ENCODE peak calls at places on chromosomes 2 and 18, in six cellular contexts. One of them, this sample, is unnamed.

GRCh38 chr2:128684523-128684922 is 365.9 kb upstream of the HS6ST1 start:
- DNase-seq in MM.1S: no peak
- DNase-seq in PC-3: no peak
- DNase-seq in GM23248: no peak
- DNase-seq in neural progenitor cell: no peak
- DNase-seq in OCI-LY7: no peak
- DNase-seq in this sample: no peak

GRCh38 chr2:229205704-229206103 is 65.4 kb downstream of the PID1 start:
- DNase-seq in neural progenitor cell: no peak
- DNase-seq in MM.1S: no peak
- DNase-seq in OCI-LY7: no peak
- DNase-seq in PC-3: no peak
- DNase-seq in GM23248: no peak
- DNase-seq in this sample: no peak

GRCh38 chr2:3500326-3500899 is 18.9 kb downstream of the ADI1 start:
- DNase-seq in neural progenitor cell: no peak
- DNase-seq in OCI-LY7: no peak
- DNase-seq in MM.1S: no peak
- DNase-seq in PC-3: no peak
- DNase-seq in GM23248: no peak
- DNase-seq in this sample: no peak

GRCh38 chr2:168253379-168253778 is 6.0 kb upstream of the STK39 start:
- DNase-seq in PC-3: no peak
- DNase-seq in GM23248: no peak
- DNase-seq in neural progenitor cell: no peak
- DNase-seq in OCI-LY7: no peak
- DNase-seq in MM.1S: no peak
- DNase-seq in this sample: no peak

GRCh38 chr2:54983345-54984235 is 66.7 kb downstream of the RTN4 start:
- DNase-seq in MM.1S: no peak
- DNase-seq in neural progenitor cell: no peak
- DNase-seq in PC-3: peak; percentile 92
- DNase-seq in OCI-LY7: no peak
- DNase-seq in GM23248: peak; percentile 73
- DNase-seq in this sample: no peak

GRCh38 chr2:42784204-42784880 is 8.0 kb downstream of the HAAO start:
- DNase-seq in GM23248: no peak
- DNase-seq in MM.1S: no peak
- DNase-seq in PC-3: no peak
- DNase-seq in OCI-LY7: no peak
- DNase-seq in neural progenitor cell: no peak
- DNase-seq in this sample: peak; percentile 30

GRCh38 chr18:45962461-45962860 is 4.7 kb downstream of the EPG5 start:
- DNase-seq in GM23248: peak; percentile 72
- DNase-seq in PC-3: peak; percentile 56
- DNase-seq in OCI-LY7: no peak
- DNase-seq in MM.1S: peak; percentile 49
- DNase-seq in neural progenitor cell: no peak
- DNase-seq in this sample: no peak

GRCh38 chr2:100218552-100218951 is 76.2 kb upstream of the AFF3 start:
- DNase-seq in GM23248: no peak
- DNase-seq in MM.1S: no peak
- DNase-seq in PC-3: no peak
- DNase-seq in neural progenitor cell: no peak
- DNase-seq in OCI-LY7: no peak
- DNase-seq in this sample: no peak

GRCh38 chr2:74093426-74093825 is 54.3 kb downstream of the BOLA3 start:
- DNase-seq in GM23248: no peak
- DNase-seq in OCI-LY7: no peak
- DNase-seq in PC-3: no peak
- DNase-seq in MM.1S: no peak
- DNase-seq in neural progenitor cell: no peak
- DNase-seq in this sample: no peak

GRCh38 chr2:130372833-130373807 is 17.3 kb downstream of the PTPN18 start:
- DNase-seq in GM23248: peak; percentile 28
- DNase-seq in PC-3: no peak
- DNase-seq in OCI-LY7: peak; percentile 41
- DNase-seq in neural progenitor cell: no peak
- DNase-seq in MM.1S: no peak
- DNase-seq in this sample: no peak

GRCh38 chr2:43874776-43875451 is 36.1 kb downstream of the ABCG8 start:
- DNase-seq in OCI-LY7: no peak
- DNase-seq in GM23248: no peak
- DNase-seq in PC-3: no peak
- DNase-seq in MM.1S: no peak
- DNase-seq in neural progenitor cell: no peak
- DNase-seq in this sample: no peak

GRCh38 chr2:152499921-152500320 is 164.9 kb downstream of the FMNL2 start:
- DNase-seq in PC-3: no peak
- DNase-seq in neural progenitor cell: no peak
- DNase-seq in MM.1S: no peak
- DNase-seq in GM23248: peak; percentile 49
- DNase-seq in OCI-LY7: no peak
- DNase-seq in this sample: peak; percentile 30

GRCh38 chr2:201257381-201257940 is 2.9 kb upstream of the CASP8 start:
- DNase-seq in OCI-LY7: peak; percentile 68
- DNase-seq in GM23248: no peak
- DNase-seq in PC-3: no peak
- DNase-seq in neural progenitor cell: no peak
- DNase-seq in MM.1S: peak; percentile 59
- DNase-seq in this sample: no peak

GRCh38 chr2:121532347-121532766 is 1.7 kb downstream of the RNU4ATAC start:
- DNase-seq in neural progenitor cell: no peak
- DNase-seq in OCI-LY7: no peak
- DNase-seq in PC-3: no peak
- DNase-seq in MM.1S: no peak
- DNase-seq in GM23248: peak; percentile 49
- DNase-seq in this sample: no peak

GRCh38 chr18:49447810-49448745 is 12.4 kb downstream of the DYM start:
- DNase-seq in MM.1S: peak; percentile 65
- DNase-seq in neural progenitor cell: peak; percentile 76
- DNase-seq in GM23248: peak; percentile 75
- DNase-seq in PC-3: peak; percentile 59
- DNase-seq in OCI-LY7: peak; percentile 56
- DNase-seq in this sample: peak; percentile 22

GRCh38 chr2:102841107-102841840 is 79.4 kb downstream of the TMEM182 start:
- DNase-seq in OCI-LY7: peak; percentile 24
- DNase-seq in MM.1S: peak; percentile 53
- DNase-seq in GM23248: peak; percentile 68
- DNase-seq in PC-3: peak; percentile 74
- DNase-seq in neural progenitor cell: peak; percentile 87
- DNase-seq in this sample: peak; percentile 55

GRCh38 chr2:96423281-96423680 is 81.9 kb downstream of the NEURL3 start:
- DNase-seq in neural progenitor cell: no peak
- DNase-seq in GM23248: peak; percentile 10
- DNase-seq in PC-3: peak; percentile 50
- DNase-seq in MM.1S: no peak
- DNase-seq in OCI-LY7: no peak
- DNase-seq in this sample: no peak

GRCh38 chr18:59359576-59359952 is 499 bp upstream of the LMAN1 start:
- DNase-seq in MM.1S: no peak
- DNase-seq in GM23248: no peak
- DNase-seq in neural progenitor cell: no peak
- DNase-seq in OCI-LY7: no peak
- DNase-seq in PC-3: no peak
- DNase-seq in this sample: no peak

GRCh38 chr18:13760047-13760446 is 33.6 kb downstream of the RNMT start:
- DNase-seq in OCI-LY7: no peak
- DNase-seq in MM.1S: no peak
- DNase-seq in GM23248: no peak
- DNase-seq in neural progenitor cell: no peak
- DNase-seq in PC-3: no peak
- DNase-seq in this sample: no peak

GRCh38 chr18:63472380-63472779 is 4.4 kb upstream of the SERPINB5 start:
- DNase-seq in OCI-LY7: no peak
- DNase-seq in GM23248: no peak
- DNase-seq in MM.1S: no peak
- DNase-seq in neural progenitor cell: no peak
- DNase-seq in PC-3: peak; percentile 96
- DNase-seq in this sample: no peak

DNA sequence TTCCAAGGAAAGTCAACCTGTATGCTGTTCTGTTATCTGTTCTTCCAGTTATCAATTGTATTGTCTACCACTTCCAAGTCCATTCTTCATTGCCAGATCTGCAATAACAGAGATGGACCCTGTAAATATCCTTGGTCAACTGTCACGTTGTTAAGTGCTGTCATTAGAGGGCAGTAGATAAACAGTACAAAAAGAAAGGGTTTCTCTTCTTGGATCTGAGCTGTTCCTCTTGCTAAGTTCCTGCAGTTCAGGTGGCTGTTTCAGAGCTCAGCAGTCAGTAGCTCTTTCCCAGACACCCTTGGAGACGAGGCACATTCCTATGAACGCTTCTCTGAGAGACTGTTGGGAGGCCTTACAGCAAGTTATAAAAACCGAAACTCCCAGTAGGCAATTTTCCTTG is 957.1 kb upstream of the CHAC2 start:
- DNase-seq in OCI-LY7: no peak
- DNase-seq in MM.1S: peak; percentile 50
- DNase-seq in neural progenitor cell: peak; percentile 35
- DNase-seq in GM23248: peak; percentile 31
- DNase-seq in PC-3: peak; percentile 69
- DNase-seq in this sample: peak; percentile 2
- TF ChIP-seq EZH2phosphoT487 in OCI-LY7: no peak
- TF ChIP-seq EZH2phosphoT487 in MM.1S: no peak
- TF ChIP-seq EZH2phosphoT487 in neural progenitor cell: no peak
- TF ChIP-seq EZH2phosphoT487 in GM23248: no peak
- TF ChIP-seq EZH2phosphoT487 in PC-3: no peak
- TF ChIP-seq EZH2phosphoT487 in this sample: no peak

DNA sequence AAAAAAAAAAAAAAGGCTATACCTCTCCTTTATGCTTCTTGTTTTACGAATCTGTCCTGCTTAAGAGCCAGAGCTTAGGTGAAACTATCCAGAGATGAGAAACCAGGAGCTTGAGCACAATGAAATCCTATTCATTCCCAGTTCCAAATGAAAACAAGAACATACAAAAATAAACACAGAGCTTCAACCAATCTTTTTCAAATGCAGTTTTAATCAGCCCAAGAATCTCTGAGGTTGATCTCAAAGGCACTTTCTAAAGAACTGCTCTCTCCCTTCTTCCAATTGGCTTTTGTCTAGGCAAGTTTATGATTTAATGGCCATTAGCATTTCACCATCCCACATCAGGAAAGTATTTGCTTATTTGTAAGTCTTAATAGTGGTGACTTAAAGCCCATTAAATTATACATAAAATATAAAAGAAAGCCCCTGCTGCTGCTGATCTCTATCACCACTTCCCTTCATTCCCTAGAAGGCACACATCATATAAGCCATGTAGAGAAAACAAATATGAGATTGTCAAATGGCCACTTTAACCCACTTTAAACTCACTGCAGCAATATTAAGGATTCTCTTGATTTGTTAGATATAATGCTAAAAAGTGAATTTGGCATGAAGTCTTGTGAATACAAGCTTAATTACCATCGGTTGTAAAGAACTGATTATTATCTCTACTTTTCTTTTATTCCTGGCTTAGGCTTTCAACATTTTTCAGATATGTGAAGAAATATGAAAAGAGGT is 29.3 kb upstream of the SCN9A start:
- DNase-seq in GM23248: no peak
- DNase-seq in MM.1S: no peak
- DNase-seq in PC-3: no peak
- DNase-seq in neural progenitor cell: no peak
- DNase-seq in OCI-LY7: no peak
- DNase-seq in this sample: no peak
- TF ChIP-seq EZH2phosphoT487 in GM23248: no peak
- TF ChIP-seq EZH2phosphoT487 in MM.1S: no peak
- TF ChIP-seq EZH2phosphoT487 in PC-3: no peak
- TF ChIP-seq EZH2phosphoT487 in neural progenitor cell: no peak
- TF ChIP-seq EZH2phosphoT487 in OCI-LY7: no peak
- TF ChIP-seq EZH2phosphoT487 in this sample: no peak

GRCh38 chr2:235229236-235229635 is 264.6 kb upstream of the AGAP1 start:
- DNase-seq in neural progenitor cell: no peak
- DNase-seq in OCI-LY7: no peak
- DNase-seq in GM23248: peak; percentile 21
- DNase-seq in PC-3: no peak
- DNase-seq in MM.1S: no peak
- DNase-seq in this sample: no peak
- TF ChIP-seq EZH2phosphoT487 in neural progenitor cell: no peak
- TF ChIP-seq EZH2phosphoT487 in OCI-LY7: no peak
- TF ChIP-seq EZH2phosphoT487 in GM23248: no peak
- TF ChIP-seq EZH2phosphoT487 in PC-3: no peak
- TF ChIP-seq EZH2phosphoT487 in MM.1S: no peak
- TF ChIP-seq EZH2phosphoT487 in this sample: no peak

GRCh38 chr2:197011777-197012641 is 85.5 kb upstream of the PGAP1 start:
- DNase-seq in MM.1S: peak; percentile 52
- DNase-seq in OCI-LY7: peak; percentile 71
- DNase-seq in GM23248: peak; percentile 67
- DNase-seq in neural progenitor cell: peak; percentile 71
- DNase-seq in PC-3: peak; percentile 70
- DNase-seq in this sample: peak; percentile 77
- TF ChIP-seq EZH2phosphoT487 in MM.1S: no peak
- TF ChIP-seq EZH2phosphoT487 in OCI-LY7: no peak
- TF ChIP-seq EZH2phosphoT487 in GM23248: no peak
- TF ChIP-seq EZH2phosphoT487 in neural progenitor cell: no peak
- TF ChIP-seq EZH2phosphoT487 in PC-3: no peak
- TF ChIP-seq EZH2phosphoT487 in this sample: no peak

DNA sequence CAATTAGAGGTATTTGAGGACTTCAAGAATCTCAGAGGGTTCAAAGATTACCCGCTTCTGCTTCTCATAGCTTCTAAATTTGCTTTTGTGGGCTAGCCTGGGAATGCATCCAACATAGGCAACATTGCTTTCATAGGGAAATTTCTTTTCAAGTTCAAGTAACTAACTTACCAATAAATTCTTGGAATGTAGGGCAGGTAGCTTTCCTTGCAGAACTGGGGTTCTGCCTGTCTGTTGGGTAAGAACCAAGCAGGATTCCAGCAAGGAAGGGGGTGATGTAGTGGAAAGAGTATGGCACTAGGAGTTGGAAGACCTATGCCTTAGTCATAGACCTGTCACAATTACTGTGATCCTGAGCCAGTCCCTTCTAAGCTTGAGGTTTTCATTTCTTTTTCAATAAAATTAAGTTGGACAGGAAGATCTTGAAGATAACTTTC is 164.1 kb downstream of the FHOD3 start:
- DNase-seq in PC-3: peak; percentile 21
- DNase-seq in OCI-LY7: no peak
- DNase-seq in GM23248: peak; percentile 58
- DNase-seq in MM.1S: no peak
- DNase-seq in neural progenitor cell: no peak
- DNase-seq in this sample: no peak
- TF ChIP-seq EZH2phosphoT487 in PC-3: no peak
- TF ChIP-seq EZH2phosphoT487 in OCI-LY7: no peak
- TF ChIP-seq EZH2phosphoT487 in GM23248: no peak
- TF ChIP-seq EZH2phosphoT487 in MM.1S: no peak
- TF ChIP-seq EZH2phosphoT487 in neural progenitor cell: no peak
- TF ChIP-seq EZH2phosphoT487 in this sample: no peak

This sample was measured in SK-N-SH.